ENCODE peak calls at places on chromosome 1, in eight cellular contexts. D, Z, O, V, W, Y, P and F are unnamed samples.

GRCh38 chr1:243549108-243549507 is 293.3 kb downstream of the SDCCAG8 start:
- DNase-seq in D (peak), Z (no peak), O (no peak), V (no peak), W (peak), Y (no peak), P (no peak), F (peak)

GRCh38 chr1:68454534-68454933 is 4.8 kb upstream of the RPE65 start:
- DNase-seq in D (no peak), Z (no peak), O (no peak), V (no peak), W (no peak), Y (no peak), P (no peak), F (no peak)

GRCh38 chr1:10692401-10693021 is 103.9 kb downstream of the CASZ1 start:
- DNase-seq in D (no peak), Z (peak), O (peak), V (no peak), W (no peak), Y (peak), P (no peak), F (no peak)

GRCh38 chr1:42682739-42683529 is 716 bp downstream of the YBX1 start:
- DNase-seq in D (peak), Z (peak), O (peak), V (peak), W (peak), Y (peak), P (peak), F (peak)

GRCh38 chr1:60620107-60620506 is 462.3 kb upstream of the NFIA start:
- DNase-seq in D (no peak), Z (no peak), O (no peak), V (no peak), W (peak), Y (no peak), P (no peak), F (no peak)

GRCh38 chr1:33121728-33122127 is 40.8 kb downstream of the AZIN2 start:
- DNase-seq in D (no peak), Z (no peak), O (no peak), V (no peak), W (no peak), Y (no peak), P (no peak), F (no peak)

GRCh38 chr1:197526736-197527371 is 248.4 kb downstream of the DENND1B start:
- DNase-seq in D (peak), Z (peak), O (no peak), V (no peak), W (peak), Y (peak), P (no peak), F (peak)

GRCh38 chr1:37246631-37247030 is 212.3 kb upstream of the GRIK3 start:
- DNase-seq in D (no peak), Z (no peak), O (no peak), V (no peak), W (no peak), Y (no peak), P (no peak), F (no peak)

GRCh38 chr1:70038025-70038424 is 167.4 kb downstream of the LRRC40 start:
- DNase-seq in D (peak), Z (no peak), O (no peak), V (no peak), W (peak), Y (no peak), P (no peak), F (peak)

GRCh38 chr1:115077286-115077983 is 11.9 kb downstream of the TSPAN2 start:
- DNase-seq in D (no peak), Z (no peak), O (no peak), V (no peak), W (no peak), Y (no peak), P (no peak), F (no peak)

GRCh38 chr1:212413902-212414327 is 771 bp downstream of the PACC1 start:
- DNase-seq in D (peak), Z (no peak), O (no peak), V (no peak), W (peak), Y (no peak), P (no peak), F (peak)

GRCh38 chr1:91402023-91402422 is 2.6 kb downstream of the HFM1 start:
- DNase-seq in D (peak), Z (peak), O (no peak), V (no peak), W (peak), Y (peak), P (no peak), F (peak)

GRCh38 chr1:221543529-221544120 is 198.3 kb downstream of the DUSP10 start:
- DNase-seq in D (peak), Z (no peak), O (no peak), V (no peak), W (peak), Y (peak), P (no peak), F (peak)

GRCh38 chr1:161071886-161072371 is 2.2 kb upstream of the ARHGAP30 start:
- DNase-seq in D (peak), Z (peak), O (peak), V (no peak), W (peak), Y (peak), P (no peak), F (peak)

GRCh38 chr1:204166237-204166636 is at the start of gene REN:
- DNase-seq in D (no peak), Z (no peak), O (no peak), V (no peak), W (no peak), Y (no peak), P (no peak), F (no peak)

GRCh38 chr1:15272009-15272781 is 25.2 kb downstream of the FHAD1 start:
- DNase-seq in D (peak), Z (peak), O (peak), V (peak), W (peak), Y (peak), P (peak), F (peak)

GRCh38 chr1:108591471-108591870 is 31.6 kb downstream of the EEIG2 start:
- DNase-seq in D (no peak), Z (no peak), O (no peak), V (no peak), W (no peak), Y (no peak), P (no peak), F (no peak)

GRCh38 chr1:109643385-109644230 is 12.3 kb upstream of the GSTM4 start:
- DNase-seq in D (peak), Z (peak), O (peak), V (peak), W (peak), Y (peak), P (peak), F (peak)

GRCh38 chr1:12001249-12001917 is 17.9 kb upstream of the MIIP start:
- DNase-seq in D (peak), Z (peak), O (no peak), V (no peak), W (peak), Y (peak), P (peak), F (peak)

GRCh38 chr1:115641762-115642167 is at the start of gene VANGL1:
- DNase-seq in D (peak), Z (no peak), O (peak), V (peak), W (peak), Y (peak), P (peak), F (peak)

GRCh38 chr1:232905324-232906034 is 44.9 kb upstream of the NTPCR start:
- DNase-seq in D (peak), Z (no peak), O (no peak), V (no peak), W (peak), Y (no peak), P (no peak), F (no peak)

GRCh38 chr1:1359668-1360468 is 1.5 kb upstream of the MXRA8 start:
- DNase-seq in D (peak), Z (no peak), O (no peak), V (no peak), W (peak), Y (no peak), P (peak), F (peak)

GRCh38 chr1:22163578-22163977 is 20.7 kb upstream of the WNT4 start:
- DNase-seq in D (no peak), Z (no peak), O (peak), V (no peak), W (no peak), Y (no peak), P (no peak), F (no peak)

GRCh38 chr1:151512326-151512725 is 1.1 kb downstream of the CGN start:
- DNase-seq in D (no peak), Z (no peak), O (no peak), V (no peak), W (no peak), Y (no peak), P (no peak), F (no peak)

GRCh38 chr1:202034683-202035462 is 24.5 kb downstream of the ELF3 start:
- DNase-seq in D (peak), Z (no peak), O (peak), V (peak), W (peak), Y (peak), P (peak), F (peak)
- H3K4me3 ChIP-seq in D (no peak), Z (no peak), O (no peak), V (no peak), W (no peak), Y (peak), P (no peak), F (no peak)

DNA sequence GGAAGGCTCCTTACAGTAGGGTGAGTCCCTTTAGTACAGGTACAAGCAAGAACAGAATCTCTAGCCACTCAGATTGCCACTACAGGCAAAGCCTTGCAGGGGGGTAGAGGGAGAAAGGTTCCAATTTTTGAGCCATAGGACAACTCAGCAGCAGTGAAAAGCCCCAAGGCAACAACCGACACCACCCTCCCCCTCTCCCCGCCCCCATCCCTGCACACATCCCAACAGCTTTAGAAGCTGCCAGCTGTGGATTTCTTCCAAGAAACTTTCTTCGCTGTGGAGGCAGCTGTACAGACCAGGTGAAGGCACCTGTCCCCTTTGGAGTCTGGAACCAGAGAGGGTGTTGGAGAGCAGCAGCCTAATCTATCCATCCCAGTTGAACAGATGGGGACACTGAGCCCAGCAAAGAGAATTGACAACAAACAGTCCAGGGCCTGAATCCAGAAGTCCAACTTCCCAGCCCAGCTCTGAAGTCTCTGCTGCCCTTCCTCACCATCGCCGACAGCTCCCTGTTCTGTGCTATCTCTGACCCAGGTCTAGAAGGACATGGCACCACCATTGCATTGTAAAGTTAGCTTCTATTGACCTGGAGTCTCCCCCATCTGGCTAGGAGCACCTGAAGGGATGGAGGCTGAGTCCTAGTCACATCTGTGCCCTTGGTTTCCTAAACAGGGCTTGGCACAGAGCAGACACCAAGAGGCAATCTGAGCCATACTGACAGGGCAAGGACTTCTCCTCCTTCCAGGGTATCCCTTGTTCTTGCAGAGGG is 2.2 kb downstream of the TENT5B start:
- DNase-seq in D (no peak), Z (no peak), O (no peak), V (no peak), W (no peak), Y (no peak), P (no peak), F (no peak)
- H3K4me3 ChIP-seq in D (no peak), Z (no peak), O (peak), V (no peak), W (no peak), Y (no peak), P (peak), F (peak)

DNA sequence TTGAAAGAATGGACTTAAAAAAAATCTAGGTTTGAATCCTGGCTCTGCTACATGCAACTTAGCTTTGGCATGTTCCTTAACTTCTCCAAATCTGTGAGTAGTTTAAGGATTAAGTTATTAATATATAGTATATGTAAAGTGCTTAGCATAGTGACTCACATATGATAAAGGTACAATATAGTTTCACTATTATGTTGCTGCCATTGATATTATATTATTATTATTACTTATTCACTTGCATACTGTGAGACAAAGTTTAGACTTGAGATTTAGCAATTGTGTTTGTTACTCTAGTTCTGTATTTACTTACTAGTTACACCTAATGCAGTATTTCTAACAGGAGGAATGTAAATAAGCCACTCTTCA is 25.7 kb downstream of the RGS7 start:
- DNase-seq in D (no peak), Z (no peak), O (no peak), V (no peak), W (no peak), Y (no peak), P (no peak), F (no peak)
- H3K4me3 ChIP-seq in D (no peak), Z (no peak), O (no peak), V (no peak), W (no peak), Y (no peak), P (no peak), F (no peak)

GRCh38 chr1:226603030-226603960 is 54.7 kb downstream of the STUM start:
- DNase-seq in D (peak), Z (no peak), O (peak), V (peak), W (peak), Y (no peak), P (peak), F (peak)
- H3K4me3 ChIP-seq in D (no peak), Z (no peak), O (no peak), V (no peak), W (no peak), Y (no peak), P (no peak), F (no peak)

GRCh38 chr1:202193614-202194327 is at the start of gene LGR6:
- DNase-seq in D (no peak), Z (no peak), O (no peak), V (no peak), W (no peak), Y (no peak), P (no peak), F (no peak)

GRCh38 chr1:202189919-202190715 is 3.5 kb upstream of the LGR6 start:
- DNase-seq in D (peak), Z (no peak), O (no peak), V (no peak), W (no peak), Y (peak), P (no peak), F (no peak)

GRCh38 chr1:202189012-202189790 is 4.4 kb upstream of the LGR6 start:
- DNase-seq in D (peak), Z (peak), O (peak), V (peak), W (peak), Y (peak), P (peak), F (peak)

GRCh38 chr1:202194328-202194648 is 689 bp downstream of the LGR6 start:
- DNase-seq in D (no peak), Z (no peak), O (no peak), V (no peak), W (no peak), Y (no peak), P (no peak), F (no peak)

GRCh38 chr1:202192770-202193613 is 607 bp upstream of the LGR6 start:
- DNase-seq in D (peak), Z (peak), O (peak), V (no peak), W (peak), Y (peak), P (peak), F (peak)
- H3K4me3 ChIP-seq in D (no peak), Z (no peak), O (peak), V (no peak), W (no peak), Y (peak), P (no peak), F (no peak)